ENCODE peak calls at places on chromosomes 1 and 21, in eight cellular contexts. X, N, P, L, U, I, T and Q are unnamed samples.

GRCh38 chr1:209037064-209037463 is 546.5 kb upstream of the CAMK1G start:
- DNase-seq in X (no peak), N (no peak), P (no peak), L (no peak), U (no peak), I (no peak), T (no peak), Q (no peak)

GRCh38 chr1:169107673-169108160 is 1.2 kb downstream of the ATP1B1 start:
- DNase-seq in X (peak), N (no peak), P (no peak), L (no peak), U (no peak), I (no peak), T (no peak), Q (no peak)

GRCh38 chr1:27179373-27179772 is 24.4 kb upstream of the SLC9A1 start:
- DNase-seq in X (no peak), N (no peak), P (no peak), L (no peak), U (no peak), I (no peak), T (no peak), Q (no peak)

GRCh38 chr1:2248127-2248826 is 20.2 kb downstream of the SKI start:
- DNase-seq in X (no peak), N (no peak), P (no peak), L (peak), U (no peak), I (peak), T (no peak), Q (no peak)

GRCh38 chr1:225766967-225767413 is 10.6 kb upstream of the SRP9 start:
- DNase-seq in X (peak), N (no peak), P (peak), L (peak), U (peak), I (no peak), T (no peak), Q (peak)

GRCh38 chr21:25385912-25386474 is 221.3 kb downstream of the MRPL39 start:
- DNase-seq in X (peak), N (peak), P (peak), L (no peak), U (no peak), I (peak), T (peak), Q (peak)

GRCh38 chr1:160046494-160047115 is 14.8 kb upstream of the PIGM start:
- DNase-seq in X (peak), N (peak), P (no peak), L (peak), U (peak), I (peak), T (no peak), Q (peak)

GRCh38 chr1:179951383-179952144 is 3.0 kb upstream of the CEP350 start:
- DNase-seq in X (no peak), N (no peak), P (no peak), L (no peak), U (no peak), I (no peak), T (no peak), Q (no peak)

GRCh38 chr1:23742670-23743286 is 493 bp upstream of the ELOA start:
- DNase-seq in X (no peak), N (no peak), P (no peak), L (no peak), U (peak), I (no peak), T (no peak), Q (no peak)

GRCh38 chr21:41256771-41257702 is 59.6 kb upstream of the FAM3B start:
- DNase-seq in X (no peak), N (no peak), P (no peak), L (no peak), U (no peak), I (no peak), T (no peak), Q (no peak)

GRCh38 chr1:86913399-86913895 is 479 bp downstream of the SELENOF start:
- DNase-seq in X (peak), N (peak), P (no peak), L (no peak), U (no peak), I (no peak), T (no peak), Q (peak)

GRCh38 chr1:161073474-161074121 is 3.9 kb upstream of the ARHGAP30 start:
- DNase-seq in X (no peak), N (no peak), P (no peak), L (no peak), U (no peak), I (no peak), T (no peak), Q (no peak)

GRCh38 chr1:246416261-246416660 is 90.8 kb downstream of the SMYD3 start:
- DNase-seq in X (no peak), N (no peak), P (no peak), L (no peak), U (no peak), I (no peak), T (no peak), Q (no peak)

GRCh38 chr21:28229811-28230210 is 762.9 kb downstream of the LTN1 start:
- DNase-seq in X (peak), N (no peak), P (no peak), L (no peak), U (no peak), I (no peak), T (no peak), Q (no peak)

GRCh38 chr21:44947930-44948331 is 8.1 kb downstream of the SLX9 start:
- DNase-seq in X (no peak), N (no peak), P (no peak), L (peak), U (no peak), I (no peak), T (no peak), Q (no peak)

GRCh38 chr1:180616441-180616840 is 15.4 kb upstream of the XPR1 start:
- DNase-seq in X (peak), N (no peak), P (no peak), L (no peak), U (no peak), I (no peak), T (no peak), Q (no peak)

GRCh38 chr1:219124163-219124562 is 49.5 kb upstream of the LYPLAL1 start:
- DNase-seq in X (no peak), N (no peak), P (no peak), L (no peak), U (no peak), I (no peak), T (no peak), Q (no peak)

GRCh38 chr1:232902766-232903357 is 47.5 kb upstream of the NTPCR start:
- DNase-seq in X (no peak), N (no peak), P (no peak), L (no peak), U (no peak), I (no peak), T (no peak), Q (no peak)

GRCh38 chr1:161531986-161532875 is 7.9 kb downstream of the HSPA6 start:
- DNase-seq in X (peak), N (peak), P (no peak), L (no peak), U (peak), I (peak), T (no peak), Q (no peak)

GRCh38 chr1:197067457-197067818 is 378 bp upstream of the F13B start:
- DNase-seq in X (no peak), N (no peak), P (no peak), L (no peak), U (no peak), I (no peak), T (no peak), Q (no peak)

GRCh38 chr1:230909974-230910754 is 41.8 kb upstream of the C1orf198 start:
- DNase-seq in X (no peak), N (no peak), P (no peak), L (peak), U (peak), I (no peak), T (no peak), Q (no peak)